ENCODE peak calls at places on chromosome 18, in five cellular contexts. W, C, F, K and S are unnamed samples.

GRCh38 chr18:46019956-46020355 is 52.1 kb downstream of the PSTPIP2 start:
- DNase-seq in W (no peak), C (no peak), F (no peak), K (no peak), S (no peak)

GRCh38 chr18:570256-570655 is 9.9 kb upstream of the CETN1 start:
- DNase-seq in W (no peak), C (no peak), F (no peak), K (no peak), S (no peak)

GRCh38 chr18:38453880-38454279 is 888.3 kb upstream of the CELF4 start:
- DNase-seq in W (no peak), C (no peak), F (no peak), K (no peak), S (no peak)

GRCh38 chr18:9856097-9856496 is 29.7 kb upstream of the TXNDC2 start:
- DNase-seq in W (no peak), C (no peak), F (no peak), K (no peak), S (no peak)

GRCh38 chr18:40414155-40414754 is 1540.8 kb upstream of the PIK3C3 start:
- DNase-seq in W (no peak), C (no peak), F (no peak), K (no peak), S (no peak)

GRCh38 chr18:32773187-32773712 is 427 bp upstream of the KLHL14 start:
- DNase-seq in W (no peak), C (no peak), F (no peak), K (no peak), S (no peak)

GRCh38 chr18:42850174-42850766 is 265.2 kb downstream of the RIT2 start:
- DNase-seq in W (no peak), C (no peak), F (no peak), K (peak), S (no peak)

GRCh38 chr18:46502444-46502843 is 154.6 kb downstream of the LOXHD1 start:
- DNase-seq in W (peak), C (no peak), F (no peak), K (no peak), S (peak)

GRCh38 chr18:63290456-63291200 is 28.9 kb downstream of the BCL2 start:
- DNase-seq in W (no peak), C (no peak), F (no peak), K (no peak), S (no peak)

GRCh38 chr18:41906528-41907256 is 48.3 kb upstream of the PIK3C3 start:
- DNase-seq in W (peak), C (peak), F (peak), K (peak), S (peak)

GRCh38 chr18:10476430-10476829 is 22.0 kb downstream of the APCDD1 start:
- DNase-seq in W (no peak), C (no peak), F (no peak), K (peak), S (no peak)

GRCh38 chr18:7360606-7361170 is 129.8 kb downstream of the LRRC30 start:
- DNase-seq in W (no peak), C (no peak), F (no peak), K (no peak), S (no peak)

GRCh38 chr18:42644729-42645131 is 470.8 kb downstream of the RIT2 start:
- DNase-seq in W (no peak), C (no peak), F (no peak), K (peak), S (no peak)

GRCh38 chr18:650428-650858 is 7.0 kb upstream of the TYMS start:
- DNase-seq in W (no peak), C (no peak), F (no peak), K (no peak), S (no peak)

GRCh38 chr18:62512996-62513395 is 9.8 kb upstream of the ZCCHC2 start:
- DNase-seq in W (no peak), C (no peak), F (no peak), K (no peak), S (no peak)

GRCh38 chr18:75304678-75305557 is 94.3 kb downstream of the TSHZ1 start:
- DNase-seq in W (no peak), C (no peak), F (no peak), K (no peak), S (no peak)
- TF ChIP-seq JUND in W (no peak), C (no peak), F (no peak), K (no peak), S (no peak)

GRCh38 chr18:48075707-48076093 is 145.2 kb upstream of the SMAD2 start:
- DNase-seq in W (no peak), C (no peak), F (no peak), K (no peak), S (no peak)

GRCh38 chr18:48074929-48075706 is 144.7 kb upstream of the SMAD2 start:
- DNase-seq in W (no peak), C (no peak), F (no peak), K (no peak), S (no peak)

GRCh38 chr18:48076461-48076860 is 146.0 kb upstream of the SMAD2 start:
- DNase-seq in W (no peak), C (no peak), F (no peak), K (no peak), S (no peak)

GRCh38 chr18:48072428-48073204 is 142.2 kb upstream of the SMAD2 start:
- DNase-seq in W (no peak), C (no peak), F (no peak), K (peak), S (no peak)

GRCh38 chr18:48073231-48073930 is 142.9 kb upstream of the SMAD2 start:
- DNase-seq in W (no peak), C (no peak), F (no peak), K (peak), S (no peak)
- TF ChIP-seq JUND in W (no peak), C (no peak), F (no peak), K (no peak), S (no peak)

GRCh38 chr18:3441290-3441689 is 8.7 kb upstream of the TGIF1 start:
- DNase-seq in W (peak), C (peak), F (no peak), K (peak), S (peak)
- TF ChIP-seq JUND in W (no peak), C (no peak), F (no peak), K (no peak), S (no peak)

DNA sequence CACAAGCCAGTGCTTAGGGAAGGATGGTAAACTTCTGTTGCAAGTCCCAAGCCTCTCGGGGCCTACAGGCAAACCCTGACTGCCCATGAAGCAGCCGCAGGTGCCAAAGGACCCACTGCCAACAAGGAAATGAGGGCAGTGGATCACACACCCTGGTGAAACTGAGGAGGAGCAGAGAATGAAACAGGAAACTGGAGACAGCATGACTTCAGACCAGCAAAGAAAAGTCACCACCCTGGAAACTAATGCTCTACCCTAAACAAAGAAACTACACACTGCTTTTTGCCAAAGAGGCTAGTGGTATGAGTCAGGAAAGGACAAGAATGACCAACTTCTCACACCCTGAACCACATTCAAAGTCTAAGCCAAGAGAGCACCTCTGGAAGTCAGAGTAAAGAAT is 97.2 kb downstream of the MYO5B start:
- DNase-seq in W (no peak), C (peak), F (peak), K (no peak), S (no peak)
- TF ChIP-seq JUND in W (no peak), C (no peak), F (peak), K (no peak), S (no peak)

GRCh38 chr18:48134609-48135008 is 204.2 kb upstream of the SMAD2 start:
- DNase-seq in W (no peak), C (no peak), F (no peak), K (no peak), S (no peak)

GRCh38 chr18:48137354-48138208 is 207.1 kb upstream of the SMAD2 start:
- DNase-seq in W (no peak), C (no peak), F (no peak), K (no peak), S (no peak)

GRCh38 chr18:48135436-48135966 is 205.0 kb upstream of the SMAD2 start:
- DNase-seq in W (no peak), C (no peak), F (no peak), K (no peak), S (no peak)

GRCh38 chr18:48136544-48137353 is 206.3 kb upstream of the SMAD2 start:
- DNase-seq in W (no peak), C (no peak), F (no peak), K (peak), S (peak)

GRCh38 chr18:48136051-48136543 is 205.6 kb upstream of the SMAD2 start:
- DNase-seq in W (no peak), C (no peak), F (no peak), K (peak), S (no peak)
- TF ChIP-seq JUND in W (no peak), C (no peak), F (no peak), K (no peak), S (no peak)

GRCh38 chr18:55841314-55841713 is 253.3 kb upstream of the TCF4 start:
- DNase-seq in W (no peak), C (no peak), F (no peak), K (no peak), S (no peak)

GRCh38 chr18:55839350-55839749 is 251.4 kb upstream of the TCF4 start:
- DNase-seq in W (no peak), C (no peak), F (no peak), K (no peak), S (no peak)

GRCh38 chr18:55840601-55841170 is 252.7 kb upstream of the TCF4 start:
- DNase-seq in W (no peak), C (no peak), F (no peak), K (no peak), S (no peak)

GRCh38 chr18:55847960-55848359 is 260.0 kb upstream of the TCF4 start:
- DNase-seq in W (no peak), C (no peak), F (no peak), K (no peak), S (no peak)

DNA sequence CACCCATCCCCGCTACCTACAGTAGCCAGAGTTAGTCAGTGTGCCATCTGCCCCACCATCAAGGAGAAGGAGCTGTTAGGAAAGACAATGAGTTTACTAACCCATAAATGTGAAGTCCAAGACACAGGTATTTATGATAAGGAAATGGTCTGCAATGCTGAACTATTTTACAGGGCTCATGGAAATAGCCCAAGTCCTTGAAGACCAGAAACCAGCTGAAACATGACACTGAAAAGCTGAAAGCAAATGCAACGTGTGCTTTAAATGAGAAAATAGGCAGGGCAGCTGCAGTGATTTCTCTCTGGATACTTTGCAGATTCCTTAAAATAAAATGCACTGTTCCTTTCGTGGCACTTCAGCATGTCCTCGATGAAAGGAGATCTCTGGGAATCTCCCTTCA is 256.4 kb upstream of the TCF4 start:
- DNase-seq in W (no peak), C (no peak), F (no peak), K (no peak), S (no peak)
- TF ChIP-seq JUND in W (no peak), C (no peak), F (no peak), K (no peak), S (no peak)